ENCODE peak calls at places on chromosomes 5 and 9, in four cellular contexts. G is HCT116, B is H1, I is HepG2. K is an unnamed sample.

GRCh38 chr5:82815871-82816270 is 261.3 kb downstream of the TMEM167A start:
- DNase-seq in B (no peak), I (no peak), G (no peak), K (no peak)

GRCh38 chr5:6484899-6485298 is 36.2 kb downstream of the UBE2QL1 start:
- DNase-seq in I (no peak), G (no peak), B (no peak), K (no peak)

GRCh38 chr9:69951411-69951810 is 92.2 kb upstream of the MAMDC2 start:
- DNase-seq in I (no peak), B (no peak), G (no peak), K (no peak)

GRCh38 chr5:167065784-167066183 is 1225.7 kb upstream of the WWC1 start:
- DNase-seq in I (no peak), G (no peak), B (no peak), K (no peak)

GRCh38 chr9:8262625-8263622 is 463.3 kb upstream of the DMAC1 start:
- DNase-seq in I (no peak), G (no peak), B (no peak), K (no peak)

GRCh38 chr9:29866556-29866955 is 2293.3 kb upstream of the C9orf72 start:
- DNase-seq in I (no peak), G (no peak), B (no peak), K (no peak)

GRCh38 chr5:106241409-106241808 is 1429.3 kb downstream of the EFNA5 start:
- DNase-seq in B (no peak), G (no peak), I (peak), K (no peak)

GRCh38 chr5:105882956-105883481 is 1787.7 kb downstream of the EFNA5 start:
- DNase-seq in I (no peak), B (no peak), G (no peak), K (peak)

GRCh38 chr5:122942164-122942914 is 94.2 kb downstream of the PPIC start:
- DNase-seq in G (no peak), B (no peak), I (no peak), K (no peak)

GRCh38 chr5:172453206-172453985 is 929 bp downstream of the SH3PXD2B start:
- DNase-seq in G (peak), B (no peak), I (peak), K (no peak)

GRCh38 chr5:98458004-98458403 is 315.5 kb upstream of the RGMB start:
- DNase-seq in G (no peak), B (no peak), I (no peak), K (no peak)

GRCh38 chr5:148574167-148574566 is 80.2 kb downstream of the HTR4 start:
- DNase-seq in B (no peak), I (no peak), G (no peak), K (no peak)

GRCh38 chr9:107737987-107738743 is 248.6 kb upstream of the KLF4 start:
- DNase-seq in I (no peak), B (no peak), G (no peak), K (no peak)

GRCh38 chr5:139696167-139696893 is 48.2 kb downstream of the CXXC5 start:
- DNase-seq in G (no peak), B (no peak), I (no peak), K (no peak)

GRCh38 chr5:177491429-177491945 is 5.9 kb downstream of the PDLIM7 start:
- DNase-seq in G (no peak), I (peak), B (no peak), K (no peak)

GRCh38 chr9:79877943-79878612 is 306.3 kb downstream of the TLE4 start:
- DNase-seq in G (no peak), B (no peak), I (no peak), K (peak)

GRCh38 chr9:113922160-113922559 is 46.1 kb downstream of the ZNF618 start:
- DNase-seq in I (no peak), G (no peak), B (no peak), K (no peak)

GRCh38 chr5:1007681-1008450 is 736 bp upstream of the NKD2 start:
- DNase-seq in G (no peak), I (no peak), B (no peak), K (no peak)

GRCh38 chr5:60492958-60493357 is 207.0 kb downstream of the DEPDC1B start:
- DNase-seq in G (no peak), B (no peak), I (peak), K (no peak)

GRCh38 chr5:76695336-76695735 is 20.6 kb upstream of the F2R start:
- DNase-seq in G (no peak), B (no peak), I (no peak), K (no peak)

GRCh38 chr5:166788050-166788449 is 1503.4 kb upstream of the WWC1 start:
- DNase-seq in I (no peak), B (no peak), G (no peak), K (no peak)

GRCh38 chr5:39100851-39101396 is 26.7 kb upstream of the RICTOR start:
- DNase-seq in I (peak), B (no peak), G (no peak), K (peak)

GRCh38 chr5:38538161-38538560 is 18.3 kb downstream of the LIFR start:
- DNase-seq in B (no peak), I (no peak), G (no peak), K (no peak)

GRCh38 chr9:131410051-131410491 is 16.2 kb downstream of the PRRC2B start:
- DNase-seq in B (no peak), I (no peak), G (no peak), K (no peak)

GRCh38 chr5:32627219-32627880 is 42.0 kb downstream of the SUB1 start:
- DNase-seq in B (no peak), I (no peak), G (no peak), K (no peak)

GRCh38 chr9:38003230-38003629 is 65.8 kb downstream of the SHB start:
- DNase-seq in I (no peak), B (no peak), G (no peak), K (no peak)

GRCh38 chr9:99021512-99021911 is 77.8 kb downstream of the COL15A1 start:
- DNase-seq in I (no peak), B (no peak), G (no peak), K (no peak)

GRCh38 chr5:132281856-132282614 is 12.2 kb upstream of the SLC22A4 start:
- DNase-seq in G (no peak), I (no peak), B (no peak), K (peak)

GRCh38 chr5:34007116-34007674 is 655 bp downstream of the AMACR start:
- DNase-seq in G (no peak), I (no peak), B (no peak), K (peak)

GRCh38 chr9:16413509-16414016 is 456.9 kb downstream of the BNC2 start:
- DNase-seq in G (no peak), I (peak), B (no peak), K (no peak)

GRCh38 chr5:56091664-56092063 is 96.9 kb upstream of the IL6ST start:
- DNase-seq in G (no peak), B (no peak), I (no peak), K (no peak)

GRCh38 chr5:23451156-23451555 is 56.3 kb upstream of the PRDM9 start:
- DNase-seq in I (no peak), B (no peak), G (no peak), K (no peak)

GRCh38 chr5:79471556-79471955 is 42.4 kb downstream of the HOMER1 start:
- DNase-seq in B (no peak), G (no peak), I (no peak), K (no peak)

GRCh38 chr5:68215888-68216736 is 556 bp downstream of the PIK3R1 start:
- DNase-seq in I (peak), B (no peak), G (no peak), K (no peak)

GRCh38 chr5:103283869-103284268 is 25.3 kb downstream of the MACIR start:
- DNase-seq in G (no peak), I (no peak), B (no peak), K (no peak)

GRCh38 chr9:107337676-107338590 is 54.9 kb downstream of the RAD23B start:
- DNase-seq in I (no peak), B (no peak), G (no peak), K (no peak)

GRCh38 chr9:124779368-124780059 is 2.6 kb downstream of the OLFML2A start:
- DNase-seq in B (no peak), G (no peak), I (peak), K (peak)

GRCh38 chr5:77871946-77872345 is 95.8 kb upstream of the TBCA start:
- DNase-seq in B (no peak), I (no peak), G (no peak), K (no peak)

GRCh38 chr5:36156619-36157018 is 4.7 kb downstream of the SKP2 start:
- DNase-seq in I (peak), B (no peak), G (no peak), K (no peak)
- TF ChIP-seq JUND in I (no peak), B (no peak), G (no peak), K (no peak)

GRCh38 chr5:152632380-152632779 is 227.3 kb upstream of the NMUR2 start:
- DNase-seq in I (no peak), G (no peak), B (no peak), K (no peak)

GRCh38 chr5:152638996-152639552 is 234.0 kb upstream of the NMUR2 start:
- DNase-seq in G (no peak), B (no peak), I (no peak), K (no peak)

GRCh38 chr5:152631217-152631616 is 226.1 kb upstream of the NMUR2 start:
- DNase-seq in G (no peak), B (no peak), I (no peak), K (no peak)

DNA sequence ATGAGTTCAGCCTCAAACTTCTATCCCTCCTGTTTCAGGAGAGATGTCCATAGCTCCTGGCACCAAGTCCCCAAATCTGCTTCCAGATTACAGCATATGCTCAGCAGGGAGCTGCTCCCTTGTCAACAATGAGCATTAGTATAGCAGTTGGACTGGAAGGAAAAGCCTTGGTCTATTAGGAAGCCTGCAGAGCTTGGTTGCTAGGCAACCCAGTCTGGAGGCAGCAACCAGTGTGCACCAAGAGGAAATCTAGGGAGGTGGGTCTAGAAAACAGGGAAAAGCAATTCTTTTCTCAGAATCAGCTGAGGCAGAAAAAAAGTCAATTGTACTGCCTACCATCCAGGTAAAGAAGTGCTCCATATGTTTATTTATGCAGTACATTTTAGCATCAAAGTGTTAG is 229.5 kb upstream of the NMUR2 start:
- DNase-seq in B (no peak), G (no peak), I (no peak), K (no peak)
- TF ChIP-seq JUND in B (no peak), G (no peak), I (no peak), K (no peak)

GRCh38 chr5:94174748-94175411 is 433.5 kb upstream of the POU5F2 start:
- DNase-seq in G (no peak), I (no peak), B (no peak), K (no peak)
- TF ChIP-seq JUND in G (no peak), I (no peak), B (no peak), K (no peak)

GRCh38 chr9:116020146-116020545 is 133.4 kb upstream of the PAPPA start:
- DNase-seq in B (no peak), G (no peak), I (no peak), K (no peak)
- TF ChIP-seq JUND in B (no peak), G (no peak), I (no peak), K (no peak)

DNA sequence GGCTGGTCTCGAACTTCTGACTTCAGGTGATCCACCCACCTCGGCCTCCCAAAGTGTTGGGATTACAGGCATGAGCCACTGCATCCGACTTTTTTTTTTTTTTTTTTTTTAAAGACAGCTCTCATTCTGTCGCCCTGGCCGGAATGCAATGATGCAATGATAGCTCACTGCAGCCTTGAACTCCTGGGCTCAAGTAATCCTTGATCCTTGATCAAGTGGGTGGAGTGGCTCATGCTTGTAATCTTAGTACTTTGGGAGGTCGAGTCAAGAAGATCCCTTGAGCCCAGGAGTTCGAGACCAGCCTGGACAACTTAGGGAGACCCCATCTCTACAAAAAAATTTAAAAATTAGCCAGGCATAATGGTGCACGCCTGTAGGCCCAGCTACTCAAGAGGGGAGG is 8.1 kb downstream of the SEC24A start:
- DNase-seq in G (no peak), B (no peak), I (peak), K (no peak)
- TF ChIP-seq JUND in G (no peak), B (no peak), I (peak), K (no peak)

GRCh38 chr5:65867509-65868195 is 58.7 kb upstream of the ERBIN start:
- DNase-seq in B (no peak), G (no peak), I (peak), K (no peak)

GRCh38 chr5:65868509-65868908 is 57.9 kb upstream of the ERBIN start:
- DNase-seq in B (no peak), G (no peak), I (no peak), K (no peak)

GRCh38 chr5:65863747-65864146 is 62.6 kb upstream of the ERBIN start:
- DNase-seq in G (no peak), I (no peak), B (no peak), K (no peak)

GRCh38 chr5:65871182-65871581 is 55.2 kb upstream of the ERBIN start:
- DNase-seq in I (no peak), G (peak), B (no peak), K (no peak)

DNA sequence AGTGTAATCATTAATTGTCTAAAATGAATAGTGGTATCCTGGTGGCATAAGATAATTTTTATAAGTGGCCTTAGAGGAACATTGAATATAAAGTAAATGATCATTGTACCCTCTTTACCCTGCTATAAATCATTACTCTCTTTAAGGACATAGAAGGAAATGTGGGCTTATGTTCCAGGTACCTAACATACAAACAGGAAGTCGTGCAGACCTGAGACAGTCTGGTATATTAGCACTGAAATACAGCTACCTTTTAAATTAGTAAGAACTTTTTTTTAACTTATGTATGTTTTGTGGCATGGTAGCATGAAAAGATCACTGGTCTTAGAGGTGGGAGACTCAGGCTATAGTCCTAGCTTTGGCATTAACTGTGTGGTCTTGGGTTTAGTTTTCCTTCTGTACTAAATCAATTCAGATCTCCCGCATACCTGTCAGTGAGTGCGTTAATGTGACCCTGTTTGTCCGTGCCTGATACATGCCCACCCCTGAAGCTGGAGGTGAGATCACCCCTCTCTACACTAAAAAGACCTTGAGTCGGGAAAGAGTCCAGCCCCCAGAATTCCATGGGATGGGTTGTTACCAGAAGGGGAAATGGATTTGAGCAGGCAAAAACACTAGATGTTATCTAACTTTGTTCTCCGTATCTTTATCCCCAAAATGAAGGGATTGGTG is 59.4 kb upstream of the ERBIN start:
- DNase-seq in B (no peak), G (no peak), I (no peak), K (no peak)
- TF ChIP-seq JUND in B (no peak), G (no peak), I (no peak), K (no peak)

DNA sequence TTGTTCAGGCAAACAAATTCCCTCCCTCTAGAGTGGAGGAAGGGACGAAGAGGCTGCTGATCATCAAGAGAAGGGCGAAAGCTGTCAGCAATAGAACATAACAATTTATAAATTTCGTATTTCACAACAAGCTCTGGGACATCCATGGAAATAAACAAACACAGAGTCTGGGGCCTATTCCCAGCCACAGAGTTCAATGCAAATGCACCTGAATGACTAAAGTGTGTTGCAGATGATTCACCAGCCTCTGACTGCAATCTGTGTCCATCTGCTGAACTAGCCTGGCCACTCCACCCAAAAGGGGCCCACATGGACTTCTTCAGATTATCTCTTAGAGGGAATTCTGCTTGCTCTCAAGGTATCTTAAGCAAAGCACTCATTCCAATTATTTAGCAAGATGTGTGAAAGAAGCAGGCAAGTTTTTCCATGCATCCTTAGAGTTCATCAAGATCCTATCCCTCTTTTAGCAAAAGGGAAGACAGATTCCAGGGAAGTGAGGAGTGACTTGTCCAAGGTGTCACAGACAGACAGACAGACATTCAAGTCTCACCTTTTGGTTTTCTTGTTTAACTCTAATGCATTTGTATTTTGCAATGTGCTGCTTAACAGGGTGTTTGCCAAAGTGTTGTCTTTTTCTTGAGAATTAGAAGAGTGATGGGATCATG is 307.8 kb upstream of the PAPPA start:
- DNase-seq in I (no peak), B (no peak), G (no peak), K (no peak)
- TF ChIP-seq JUND in I (no peak), B (no peak), G (no peak), K (no peak)

DNA sequence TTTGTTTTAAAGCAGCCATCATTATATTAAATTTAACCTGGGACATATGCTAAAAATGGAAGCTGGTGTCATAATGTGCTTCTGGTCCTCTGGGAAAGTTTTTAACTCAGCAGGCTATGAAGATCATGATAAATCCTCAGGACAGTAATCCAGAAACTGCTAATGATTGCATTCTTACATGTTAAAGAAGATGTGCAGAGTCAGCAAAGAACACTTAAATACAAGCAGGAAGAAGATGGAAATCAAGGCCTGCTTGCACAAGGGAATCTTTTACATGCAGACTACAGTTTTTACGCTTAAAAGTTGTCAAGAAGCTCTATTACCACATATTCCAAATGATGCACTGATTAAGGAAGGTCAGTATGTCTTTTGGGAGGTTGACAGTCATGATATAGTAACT is 246.0 kb upstream of the PTPRD start:
- DNase-seq in B (no peak), I (no peak), G (no peak), K (no peak)
- TF ChIP-seq JUND in B (no peak), I (no peak), G (no peak), K (no peak)